ENCODE peak calls at places on chromosomes 7 and 10, in eight cellular contexts. U is GM12878, P is A549, V is HCT116, W is SK-N-SH, I is H1, D is HepG2, O is K562. M is an unnamed sample.

GRCh38 chr10:126349096-126349495 is 39.2 kb downstream of the ADAM12 start:
- DNase-seq in U (no peak), P (no peak), V (no peak), W (no peak), I (no peak), D (no peak), O (no peak), M (no peak)

GRCh38 chr10:19762026-19762425 is 54.2 kb upstream of the PLXDC2 start:
- DNase-seq in U (no peak), P (no peak), V (no peak), W (no peak), I (no peak), D (no peak), O (no peak), M (no peak)

GRCh38 chr7:82623812-82624211 is 180.2 kb upstream of the CACNA2D1 start:
- DNase-seq in U (no peak), P (no peak), V (no peak), W (no peak), I (no peak), D (no peak), O (no peak), M (no peak)

GRCh38 chr7:74134117-74134539 is 40.0 kb upstream of the EIF4H start:
- DNase-seq in U (no peak), P (no peak), V (no peak), W (no peak), I (no peak), D (no peak), O (peak), M (no peak)

GRCh38 chr7:1578513-1578912 is 8.7 kb upstream of the PSMG3 start:
- DNase-seq in U (no peak), P (no peak), V (no peak), W (no peak), I (no peak), D (no peak), O (no peak), M (no peak)

GRCh38 chr10:16606421-16606820 is 84.7 kb upstream of the C1QL3 start:
- DNase-seq in U (no peak), P (no peak), V (no peak), W (no peak), I (no peak), D (no peak), O (no peak), M (peak)

GRCh38 chr10:127151541-127151940 is 44.9 kb downstream of the INSYN2A start:
- DNase-seq in U (no peak), P (peak), V (no peak), W (no peak), I (no peak), D (no peak), O (no peak), M (no peak)

GRCh38 chr10:101367569-101368453 is 13.8 kb downstream of the BTRC start:
- DNase-seq in U (no peak), P (peak), V (peak), W (no peak), I (no peak), D (no peak), O (peak), M (no peak)

GRCh38 chr7:141320287-141320686 is 230.9 kb upstream of the AGK start:
- DNase-seq in U (no peak), P (no peak), V (no peak), W (no peak), I (no peak), D (no peak), O (no peak), M (no peak)

GRCh38 chr7:22267989-22268615 is 88.9 kb downstream of the RAPGEF5 start:
- DNase-seq in U (no peak), P (no peak), V (no peak), W (no peak), I (no peak), D (no peak), O (no peak), M (no peak)

GRCh38 chr7:73565675-73566342 is 8.3 kb upstream of the BCL7B start:
- DNase-seq in U (no peak), P (no peak), V (no peak), W (no peak), I (no peak), D (no peak), O (no peak), M (peak)

GRCh38 chr10:44143556-44143955 is 241.3 kb downstream of the CXCL12 start:
- DNase-seq in U (no peak), P (no peak), V (no peak), W (no peak), I (no peak), D (no peak), O (no peak), M (no peak)

GRCh38 chr7:139714163-139714901 is 63.5 kb downstream of the HIPK2 start:
- DNase-seq in U (no peak), P (no peak), V (no peak), W (no peak), I (no peak), D (no peak), O (no peak), M (no peak)

GRCh38 chr10:44383749-44384600 is 922 bp downstream of the CXCL12 start:
- DNase-seq in U (no peak), P (peak), V (no peak), W (peak), I (no peak), D (no peak), O (no peak), M (no peak)

GRCh38 chr10:113476191-113476590 is 76.7 kb upstream of the HABP2 start:
- DNase-seq in U (no peak), P (no peak), V (no peak), W (no peak), I (no peak), D (no peak), O (no peak), M (no peak)

GRCh38 chr10:113474756-113475155 is 78.1 kb upstream of the HABP2 start:
- DNase-seq in U (no peak), P (no peak), V (no peak), W (no peak), I (no peak), D (no peak), O (no peak), M (no peak)

GRCh38 chr10:113473851-113474250 is 79.0 kb upstream of the HABP2 start:
- DNase-seq in U (no peak), P (no peak), V (no peak), W (no peak), I (no peak), D (no peak), O (no peak), M (peak)

GRCh38 chr10:113476673-113477072 is 76.2 kb upstream of the HABP2 start:
- DNase-seq in U (no peak), P (no peak), V (no peak), W (no peak), I (no peak), D (no peak), O (no peak), M (no peak)

GRCh38 chr10:113475381-113475807 is 77.5 kb upstream of the HABP2 start:
- DNase-seq in U (no peak), P (no peak), V (no peak), W (no peak), I (no peak), D (no peak), O (no peak), M (no peak)
- TF ChIP-seq CTCF in U (no peak), P (no peak), V (no peak), W (peak), I (no peak), D (no peak), O (no peak), M (no peak)

GRCh38 chr10:11933837-11934236 is 108.8 kb downstream of the UPF2 start:
- DNase-seq in U (no peak), P (no peak), V (no peak), W (no peak), I (no peak), D (no peak), O (no peak), M (no peak)

GRCh38 chr10:11931038-11931437 is 107.9 kb downstream of the PROSER2 start:
- DNase-seq in U (no peak), P (no peak), V (no peak), W (no peak), I (no peak), D (no peak), O (no peak), M (no peak)

GRCh38 chr10:11934262-11934661 is 108.3 kb downstream of the UPF2 start:
- DNase-seq in U (no peak), P (no peak), V (no peak), W (no peak), I (no peak), D (no peak), O (no peak), M (no peak)

DNA sequence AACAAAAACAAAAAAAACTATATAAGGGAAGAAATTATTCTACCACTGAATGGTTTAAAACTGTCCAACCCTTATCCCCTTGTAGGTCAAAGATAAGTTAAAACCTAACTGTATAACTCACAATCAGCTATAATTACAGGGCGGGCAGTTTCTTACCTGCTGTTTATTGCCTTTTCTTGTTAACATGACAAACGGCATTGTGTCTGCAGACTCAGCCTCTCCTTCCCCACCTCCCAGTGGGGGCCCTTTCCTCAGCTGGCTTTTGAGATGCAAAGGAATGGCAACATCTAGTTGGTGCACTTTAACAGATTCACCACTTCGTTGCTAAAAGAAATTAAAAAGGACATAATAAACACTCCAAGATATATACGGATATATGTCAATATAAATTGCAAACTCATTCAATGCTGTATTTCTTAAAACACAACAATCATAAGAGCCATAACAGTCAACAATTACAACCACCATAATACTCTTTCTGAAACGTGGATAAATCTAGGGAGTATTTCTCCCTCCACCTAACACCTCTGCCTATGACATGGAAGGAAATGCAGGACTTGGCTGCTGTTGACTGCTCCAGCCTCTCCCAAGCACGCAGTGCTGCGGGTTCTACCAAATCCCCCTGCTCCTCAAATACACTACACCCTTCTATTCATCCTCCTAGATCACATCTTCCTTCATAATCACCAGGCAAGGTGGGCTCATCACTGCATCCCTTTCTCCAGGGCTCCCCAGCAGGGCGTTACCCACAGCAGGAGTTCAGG is 106.0 kb downstream of the UPF2 start:
- DNase-seq in U (no peak), P (no peak), V (no peak), W (no peak), I (peak), D (no peak), O (no peak), M (no peak)
- H3K4me3 ChIP-seq in U (no peak), P (no peak), V (no peak), W (no peak), I (peak), D (no peak), O (no peak), M (no peak)

GRCh38 chr10:3932597-3933380 is 147.8 kb upstream of the KLF6 start:
- DNase-seq in U (no peak), P (no peak), V (no peak), W (no peak), I (no peak), D (no peak), O (no peak), M (no peak)

GRCh38 chr10:3935933-3936359 is 150.9 kb upstream of the KLF6 start:
- DNase-seq in U (no peak), P (no peak), V (no peak), W (no peak), I (no peak), D (no peak), O (no peak), M (no peak)

GRCh38 chr10:3936422-3937040 is 151.5 kb upstream of the KLF6 start:
- DNase-seq in U (no peak), P (no peak), V (no peak), W (no peak), I (no peak), D (no peak), O (no peak), M (no peak)

GRCh38 chr10:3933733-3934132 is 148.7 kb upstream of the KLF6 start:
- DNase-seq in U (no peak), P (no peak), V (no peak), W (no peak), I (no peak), D (no peak), O (no peak), M (no peak)

DNA sequence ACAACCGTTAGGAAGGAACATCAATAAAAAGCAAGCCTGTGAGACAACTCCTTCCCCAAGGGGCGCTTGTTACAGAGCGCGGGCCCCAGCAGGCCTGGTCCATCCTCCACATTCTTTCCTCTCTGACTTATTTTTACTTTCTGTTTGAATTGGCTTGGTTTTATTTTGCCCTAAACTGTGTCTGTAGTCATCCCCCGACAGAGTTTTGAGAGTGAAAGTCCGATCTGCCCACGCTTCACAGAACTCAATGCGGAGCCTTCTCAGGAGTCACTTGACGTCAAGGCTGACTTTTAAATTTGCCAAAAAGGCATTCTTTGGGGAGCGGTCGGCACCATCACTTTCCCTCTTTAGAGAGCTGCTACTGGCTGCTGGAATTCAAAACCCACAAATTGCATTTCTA is 150.1 kb upstream of the KLF6 start:
- DNase-seq in U (peak), P (no peak), V (no peak), W (no peak), I (no peak), D (no peak), O (no peak), M (no peak)
- TF ChIP-seq MAX in U (no peak), P (no peak), V (no peak), W (no peak), I (no peak), D (no peak), O (no peak), M (no peak)

DNA sequence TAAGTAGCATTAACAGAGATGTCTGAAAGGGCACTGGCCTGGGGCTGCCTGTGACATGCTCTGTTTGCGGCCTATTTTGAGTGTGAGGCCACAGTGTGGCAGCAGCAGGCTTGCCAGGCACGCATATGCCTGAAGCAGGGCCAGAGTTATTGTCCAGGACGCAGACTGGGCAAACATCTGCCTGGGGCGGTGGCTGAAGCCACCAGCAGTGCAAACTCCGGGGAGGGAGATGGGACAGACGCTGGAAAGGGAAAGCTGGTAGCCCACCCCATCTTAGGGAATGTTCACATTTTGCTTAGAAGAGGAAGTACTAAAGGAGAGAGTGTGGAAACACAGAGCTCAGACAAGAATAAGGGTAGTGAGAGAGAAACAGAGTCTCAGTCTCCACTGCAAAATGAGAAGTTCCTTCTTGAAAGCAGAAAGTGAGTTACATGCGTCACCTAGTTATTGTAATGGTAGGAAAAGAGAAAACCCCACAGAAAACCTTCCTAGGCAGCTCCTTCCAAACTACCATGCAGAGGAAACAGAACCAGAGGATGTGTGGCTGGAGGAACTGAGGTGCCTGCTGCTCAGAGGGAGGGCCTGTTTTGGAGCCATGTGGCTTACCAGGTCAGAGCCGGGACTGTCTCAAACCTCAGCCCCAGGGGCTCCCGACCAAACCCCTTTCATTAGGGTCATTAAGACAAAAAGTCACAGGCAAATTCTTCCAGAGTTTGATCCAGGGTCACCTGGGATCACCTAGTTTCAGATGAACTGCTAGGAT is 14.5 kb downstream of the AKR1B1 start:
- DNase-seq in U (no peak), P (no peak), V (no peak), W (no peak), I (no peak), D (no peak), O (no peak), M (no peak)
- TF ChIP-seq CTCF in U (no peak), P (peak), V (peak), W (no peak), I (no peak), D (no peak), O (peak), M (no peak)